ENCODE peak calls at places on chromosomes 4 and X, in six cellular contexts. Y is stimulated activated naive CD4-positive, alpha-beta T cell treated with Interleukin-2 at 50 U/mL for 16 hours; S is HEK293T; D is upper lobe of right lung; Z is heart right ventricle; T is islet precursor cell. L is an unnamed sample.

GRCh38 chr4:185215261-185215660 is 5.9 kb downstream of the SNX25 start:
- DNase-seq in Y (no peak), D (no peak), S (no peak), Z (no peak), T (no peak), L (no peak)

GRCh38 chrX:107562482-107562881 is 65.8 kb upstream of the PRPS1 start:
- DNase-seq in T (peak), D (no peak), Y (no peak), Z (no peak), S (no peak), L (no peak)

GRCh38 chrX:41734530-41734929 is 10.5 kb downstream of the GPR82 start:
- DNase-seq in Y (no peak), T (no peak), D (no peak), Z (no peak), S (peak), L (no peak)

GRCh38 chrX:78513996-78514745 is 145.0 kb downstream of the RTL3 start:
- DNase-seq in D (no peak), S (no peak), Z (no peak), Y (no peak), T (no peak), L (no peak)

GRCh38 chr4:47486306-47486705 is 1.2 kb downstream of the ATP10D start:
- DNase-seq in S (no peak), Z (no peak), D (no peak), Y (no peak), T (no peak), L (no peak)

GRCh38 chr4:17941731-17942130 is 79.8 kb downstream of the LCORL start:
- DNase-seq in T (no peak), Z (no peak), S (no peak), D (no peak), Y (no peak), L (no peak)

GRCh38 chr4:13783800-13784411 is 156.4 kb upstream of the BOD1L1 start:
- DNase-seq in T (peak), Z (no peak), D (no peak), Y (no peak), S (no peak), L (no peak)

GRCh38 chr4:114087596-114088230 is 108.3 kb upstream of the ARSJ start:
- DNase-seq in D (no peak), T (no peak), Z (no peak), Y (no peak), S (no peak), L (no peak)

GRCh38 chr4:8329859-8330761 is 60.6 kb downstream of the HTRA3 start:
- DNase-seq in S (no peak), D (peak), T (peak), Z (no peak), Y (no peak), L (no peak)

GRCh38 chr4:16897351-16897750 is 1.1 kb downstream of the LDB2 start:
- DNase-seq in S (no peak), Z (no peak), D (no peak), Y (no peak), T (peak), L (no peak)

GRCh38 chrX:39815621-39816020 is 282.1 kb downstream of the BCOR start:
- DNase-seq in S (no peak), D (no peak), Z (no peak), T (no peak), Y (no peak), L (no peak)

L was measured in LoVo.